ENCODE peak calls at places on chromosomes 2 and 18, in six cellular contexts. E, Y, Q, L, K and N are unnamed samples.

GRCh38 chr18:75290737-75291358 is 80.3 kb downstream of the TSHZ1 start:
- DNase-seq in L (no peak), Y (no peak), Q (no peak), K (no peak), E (no peak), N (no peak)

GRCh38 chr2:150663143-150663542 is 175.7 kb upstream of the RND3 start:
- DNase-seq in K (no peak), L (peak; percentile 80), Q (no peak), Y (no peak), E (no peak), N (peak; percentile 87)

GRCh38 chr2:218166791-218167190 is at the start of gene CXCR1:
- DNase-seq in Y (peak; percentile 45), K (no peak), Q (no peak), E (no peak), L (no peak), N (no peak)

GRCh38 chr18:39178171-39178570 is 1612.6 kb upstream of the CELF4 start:
- DNase-seq in Q (no peak), E (no peak), K (no peak), Y (no peak), L (no peak), N (no peak)

GRCh38 chr18:12768622-12769021 is 65.8 kb downstream of the PSMG2 start:
- DNase-seq in Q (no peak), K (no peak), Y (peak; percentile 36), L (peak; percentile 74), E (no peak), N (peak; percentile 24)

GRCh38 chr2:180571559-180571958 is 408.8 kb upstream of the UBE2E3 start:
- DNase-seq in K (no peak), Q (no peak), Y (peak; percentile 48), E (no peak), L (peak; percentile 62), N (peak; percentile 75)

GRCh38 chr2:88016948-88017779 is 817 bp upstream of the RNU2-63P start:
- DNase-seq in Y (peak; percentile 63), E (peak; percentile 16), L (no peak), K (peak; percentile 14), Q (peak; percentile 77), N (peak; percentile 9)

GRCh38 chr2:109154226-109154625 is 25.2 kb downstream of the SH3RF3 start:
- DNase-seq in L (no peak), K (no peak), Y (no peak), Q (no peak), E (no peak), N (no peak)

GRCh38 chr2:18799397-18799796 is 210.0 kb upstream of the NT5C1B start:
- DNase-seq in Q (no peak), E (no peak), K (no peak), Y (no peak), L (peak; percentile 54), N (no peak)

GRCh38 chr18:8656226-8656625 is 47.0 kb downstream of the RAB12 start:
- DNase-seq in Y (no peak), E (no peak), Q (no peak), L (peak; percentile 39), K (no peak), N (no peak)

GRCh38 chr2:109707281-109708147 is 86.6 kb upstream of the RGPD5 start:
- DNase-seq in L (no peak), Y (no peak), K (no peak), Q (no peak), E (no peak), N (no peak)

GRCh38 chr2:1341409-1342120 is 71.7 kb upstream of the TPO start:
- DNase-seq in L (no peak), E (no peak), K (no peak), Y (no peak), Q (no peak), N (no peak)

GRCh38 chr18:61554117-61554776 is 221.0 kb downstream of the CDH20 start:
- DNase-seq in Q (no peak), E (no peak), L (no peak), Y (no peak), K (no peak), N (no peak)

GRCh38 chr2:118882693-118883336 is 35.4 kb upstream of the EN1 start:
- DNase-seq in E (no peak), Y (peak; percentile 75), L (peak; percentile 81), Q (peak; percentile 76), K (peak; percentile 49), N (peak; percentile 14)
- H2AFZ ChIP-seq in E (peak overlapping the region; percentile 56), Y (peak overlapping the region; percentile 55), L (peak overlapping the region; percentile 86), Q (peak overlapping the region; percentile 75), K (peak overlapping the region; percentile 58), N (no peak overlapping the region)

GRCh38 chr2:238489431-238489830 is 62.7 kb downstream of the ASB1 start:
- DNase-seq in E (no peak), Q (no peak), K (no peak), Y (no peak), L (no peak), N (no peak)

GRCh38 chr2:238488347-238488826 is 61.7 kb downstream of the ASB1 start:
- DNase-seq in L (no peak), E (no peak), Y (no peak), K (no peak), Q (no peak), N (no peak)

GRCh38 chr2:238487134-238487533 is 60.4 kb downstream of the ASB1 start:
- DNase-seq in L (no peak), K (no peak), Q (no peak), Y (no peak), E (no peak), N (no peak)

GRCh38 chr2:238487652-238488346 is 61.1 kb downstream of the ASB1 start:
- DNase-seq in Q (no peak), K (no peak), E (no peak), L (no peak), Y (no peak), N (no peak)

GRCh38 chr2:238489896-238490295 is 63.2 kb downstream of the ASB1 start:
- DNase-seq in E (no peak), L (no peak), K (no peak), Q (no peak), Y (no peak), N (no peak)
- H2AFZ ChIP-seq in E (no peak overlapping the region), L (no peak overlapping the region), K (no peak overlapping the region), Q (no peak overlapping the region), Y (no peak overlapping the region), N (no peak overlapping the region)

GRCh38 chr2:164993287-164994016 is 38.1 kb upstream of the SLC38A11 start:
- DNase-seq in L (no peak), K (no peak), E (no peak), Y (no peak), Q (no peak), N (no peak)

GRCh38 chr2:164992818-164993217 is 37.5 kb upstream of the SLC38A11 start:
- DNase-seq in Y (peak; percentile 64), K (no peak), Q (peak; percentile 81), L (peak; percentile 90), E (no peak), N (peak; percentile 82)
- H2AFZ ChIP-seq in Y (no peak overlapping the region), K (no peak overlapping the region), Q (no peak overlapping the region), L (no peak overlapping the region), E (no peak overlapping the region), N (no peak overlapping the region)

GRCh38 chr2:21281876-21282514 is 158.2 kb downstream of the TDRD15 start:
- DNase-seq in K (no peak), E (no peak), Y (no peak), L (no peak), Q (no peak), N (no peak)

GRCh38 chr2:21277340-21277739 is 153.6 kb downstream of the TDRD15 start:
- DNase-seq in Y (no peak), E (no peak), L (no peak), K (no peak), Q (no peak), N (no peak)

GRCh38 chr2:21279525-21279924 is 155.8 kb downstream of the TDRD15 start:
- DNase-seq in K (no peak), E (no peak), Y (no peak), Q (no peak), L (no peak), N (no peak)

GRCh38 chr2:21280793-21281192 is 157.0 kb downstream of the TDRD15 start:
- DNase-seq in K (no peak), Y (no peak), E (no peak), Q (no peak), L (no peak), N (no peak)

GRCh38 chr2:21282515-21282898 is 158.7 kb downstream of the TDRD15 start:
- DNase-seq in Q (no peak), K (no peak), Y (no peak), L (no peak), E (no peak), N (no peak)
- H2AFZ ChIP-seq in Q (no peak overlapping the region), K (no peak overlapping the region), Y (no peak overlapping the region), L (no peak overlapping the region), E (no peak overlapping the region), N (no peak overlapping the region)

DNA sequence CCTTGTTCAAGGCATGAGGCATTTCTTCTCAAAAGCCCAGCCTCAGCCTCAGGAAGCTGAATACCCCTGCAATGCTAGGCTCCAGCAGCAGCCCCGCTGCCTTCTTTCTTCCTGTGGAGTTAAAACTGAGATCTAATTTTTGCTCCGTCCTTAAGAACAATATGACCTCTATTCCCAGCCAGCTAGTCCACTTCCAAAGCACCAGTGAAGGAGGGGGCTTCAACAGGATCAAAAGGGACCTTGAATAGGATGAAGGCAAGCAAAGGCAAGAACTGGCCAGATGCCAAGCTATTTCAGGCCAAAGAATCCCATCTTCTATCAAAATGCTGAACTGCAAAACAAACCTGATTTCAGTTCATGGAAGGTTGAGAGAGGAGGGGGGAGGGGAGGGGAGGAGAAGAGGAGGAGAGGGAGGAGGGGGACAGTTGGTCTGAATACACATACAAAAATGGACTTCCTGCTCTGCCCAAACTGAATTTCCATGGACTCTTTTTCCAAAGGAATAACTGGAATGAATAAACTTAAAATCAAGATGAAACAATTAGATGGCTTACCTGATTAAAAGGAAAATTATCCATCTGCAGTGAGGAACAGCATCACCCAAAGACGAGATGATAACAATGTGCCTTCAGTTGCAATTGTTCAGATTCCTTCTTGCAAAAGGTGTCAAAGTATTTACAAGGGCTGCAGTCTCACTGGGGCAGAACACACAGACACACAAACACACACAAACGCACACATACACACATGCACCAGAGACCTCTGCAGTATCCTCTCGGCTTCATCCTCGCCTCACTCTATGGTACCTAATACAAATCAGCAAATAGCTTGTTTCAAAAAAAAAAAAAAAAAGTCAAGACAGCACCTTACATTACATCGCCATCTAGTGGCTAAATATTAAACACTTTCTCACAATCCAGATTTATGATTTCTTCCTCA is at the start of gene SCN1A:
- DNase-seq in Q (peak; percentile 59), L (peak; percentile 67), Y (no peak), E (no peak), K (peak; percentile 31), N (peak; percentile 17)
- H2AFZ ChIP-seq in Q (peak within 1 kb of the TSS; percentile 51), L (no peak within 1 kb of the TSS), Y (no peak within 1 kb of the TSS), E (no peak within 1 kb of the TSS), K (no peak within 1 kb of the TSS), N (peak within 1 kb of the TSS; percentile 28)

DNA sequence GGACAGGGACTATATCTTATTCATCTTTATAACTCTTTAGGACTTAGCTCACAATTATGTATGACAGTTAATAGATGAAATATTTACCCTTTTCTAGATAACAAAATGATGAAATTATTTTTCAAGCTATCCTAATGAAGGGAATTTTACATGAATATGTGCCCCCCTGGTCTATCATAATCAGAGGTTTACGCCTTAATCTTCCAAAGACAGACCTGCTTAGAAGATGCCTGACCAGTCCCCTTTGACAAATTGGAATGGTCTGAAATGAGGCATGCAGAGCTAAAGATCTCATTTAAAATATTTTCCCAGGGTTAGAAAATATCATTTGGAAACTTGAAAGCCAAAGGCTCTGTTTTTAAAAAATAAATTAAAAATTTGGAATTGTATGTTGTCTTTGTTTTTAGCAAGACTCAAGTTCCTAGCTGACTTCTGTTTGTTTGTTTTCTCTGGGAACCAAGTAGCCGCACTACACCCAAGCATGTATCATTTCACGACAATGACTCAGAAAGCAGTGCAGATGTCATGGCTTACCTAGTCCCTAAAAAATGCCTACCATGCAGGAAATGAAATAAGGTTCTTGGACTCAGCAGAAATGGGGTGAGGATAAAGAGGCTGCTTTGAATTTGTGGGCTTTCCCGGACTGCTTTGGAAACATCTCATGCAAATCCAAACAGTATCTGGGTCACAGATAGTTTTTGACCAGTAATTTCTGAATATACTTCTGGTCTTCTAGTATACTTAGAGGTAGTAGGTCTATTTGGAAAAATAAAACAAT is 162.1 kb downstream of the ZEB2 start:
- DNase-seq in E (peak; percentile 85), Y (peak; percentile 95), L (peak; percentile 97), Q (no peak), K (peak; percentile 54), N (peak; percentile 99)
- H2AFZ ChIP-seq in E (peak overlapping the region; percentile 47), Y (no peak overlapping the region), L (peak overlapping the region; percentile 71), Q (no peak overlapping the region), K (peak overlapping the region; percentile 82), N (no peak overlapping the region)